ENCODE peak calls at places on chromosome 18, in eight cellular contexts. Z, W, F, I, Q, Y, L and U are unnamed samples.

GRCh38 chr18:34787931-34788532 is 77.9 kb downstream of the DTNA start:
- DNase-seq in L (no peak), Y (peak; percentile 32), I (no peak), W (peak; percentile 69), Z (peak; percentile 32), Q (no peak), F (no peak), U (peak; percentile 17)

GRCh38 chr18:36828157-36828629 is 609 bp downstream of the TPGS2 start:
- DNase-seq in F (no peak), I (no peak), Z (no peak), L (no peak), W (peak; percentile 55), Q (peak; percentile 7), Y (no peak), U (peak; percentile 46)

GRCh38 chr18:35933982-35934381 is 38.5 kb upstream of the RMP24 start:
- DNase-seq in Q (no peak), Y (no peak), I (no peak), Z (no peak), F (no peak), L (no peak), W (no peak), U (no peak)

GRCh38 chr18:30970201-30970816 is 72.2 kb downstream of the DSC3 start:
- DNase-seq in Q (no peak), Y (no peak), I (no peak), Z (no peak), W (peak; percentile 2), F (no peak), L (no peak), U (no peak)

GRCh38 chr18:45361148-45361851 is 254.0 kb upstream of the SLC14A2 start:
- DNase-seq in I (no peak), Y (no peak), F (no peak), L (no peak), W (no peak), Q (no peak), Z (no peak), U (no peak)

GRCh38 chr18:46761054-46761769 is 4.4 kb upstream of the ST8SIA5 start:
- DNase-seq in Y (no peak), Z (no peak), Q (no peak), L (no peak), F (no peak), I (no peak), W (no peak), U (no peak)

GRCh38 chr18:45670281-45670962 is 53.6 kb upstream of the SLC14A1 start:
- DNase-seq in Q (peak; percentile 22), Y (no peak), L (no peak), F (no peak), Z (no peak), I (no peak), W (peak; percentile 85), U (peak; percentile 80)

GRCh38 chr18:79506191-79507075 is 110.7 kb downstream of the NFATC1 start:
- DNase-seq in I (no peak), Q (no peak), Z (no peak), L (peak; percentile 69), W (no peak), F (no peak), Y (peak; percentile 61), U (no peak)

GRCh38 chr18:46402396-46402795 is 254.6 kb downstream of the LOXHD1 start:
- DNase-seq in F (no peak), Q (no peak), Y (no peak), Z (no peak), L (no peak), W (peak; percentile 49), I (no peak), U (no peak)

GRCh38 chr18:45050712-45051639 is 370.3 kb downstream of the SETBP1 start:
- DNase-seq in Z (no peak), L (no peak), Q (no peak), I (no peak), W (peak; percentile 96), Y (no peak), F (no peak), U (no peak)

GRCh38 chr18:9755603-9756002 is 47.5 kb downstream of the RAB31 start:
- DNase-seq in Y (no peak), L (no peak), Q (no peak), Z (no peak), I (no peak), F (no peak), W (no peak), U (no peak)

GRCh38 chr18:77765468-77765867 is 515.8 kb downstream of the GALR1 start:
- DNase-seq in L (no peak), F (no peak), Q (no peak), W (no peak), Y (no peak), Z (no peak), I (no peak), U (peak; percentile 27)

GRCh38 chr18:51153659-51154371 is 43.7 kb downstream of the MEX3C start:
- DNase-seq in W (no peak), Y (no peak), L (no peak), F (no peak), I (no peak), Z (no peak), Q (peak; percentile 49), U (no peak)

GRCh38 chr18:23302514-23302851 is 150.6 kb upstream of the RIOK3 start:
- DNase-seq in Q (no peak), L (no peak), Z (no peak), W (no peak), F (no peak), I (no peak), Y (no peak), U (no peak)

GRCh38 chr18:48782381-48782841 is 168.4 kb downstream of the SMAD7 start:
- DNase-seq in L (peak; percentile 69), Z (peak; percentile 55), Y (peak; percentile 77), Q (no peak), I (peak; percentile 69), W (no peak), F (peak; percentile 69), U (no peak)

GRCh38 chr18:69956037-69956436 is 8.4 kb upstream of the CD226 start:
- DNase-seq in Q (no peak), L (no peak), F (no peak), I (no peak), Z (no peak), W (no peak), Y (no peak), U (no peak)

GRCh38 chr18:33820517-33821368 is 242.7 kb downstream of the ASXL3 start:
- DNase-seq in I (no peak), Z (no peak), W (no peak), Q (no peak), L (no peak), Y (no peak), F (no peak), U (no peak)

GRCh38 chr18:45556217-45556616 is 59.1 kb upstream of the SLC14A2 start:
- DNase-seq in I (no peak), Y (no peak), Z (no peak), L (no peak), W (no peak), Q (no peak), F (no peak), U (no peak)

DNA sequence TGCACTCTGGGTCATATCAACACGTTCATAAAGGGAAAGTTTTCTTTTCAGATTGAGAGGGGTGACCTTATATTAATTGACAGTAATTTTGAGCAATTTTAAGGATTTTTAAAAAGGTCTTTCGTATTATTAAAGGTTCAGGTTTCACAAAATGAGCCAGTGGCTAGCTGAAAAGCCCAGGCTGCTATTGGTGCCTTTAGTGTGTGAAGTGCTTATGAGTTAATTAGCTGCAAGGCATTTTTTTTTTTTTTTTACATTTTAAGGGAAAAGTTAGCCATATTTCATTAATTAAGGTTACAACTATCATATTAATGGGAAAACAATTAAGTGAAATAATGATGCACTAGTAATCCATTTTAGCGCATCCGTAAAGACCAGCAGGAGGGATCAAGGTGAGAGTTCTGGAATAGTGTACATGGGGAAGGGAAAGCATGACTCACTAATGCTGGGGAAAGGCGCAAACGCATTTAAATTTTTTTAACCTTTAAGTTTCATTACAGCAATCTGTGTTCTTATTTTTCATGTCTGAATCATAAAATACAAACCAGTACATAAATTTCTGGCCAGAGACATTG is 200.0 kb downstream of the ZNF407 start:
- DNase-seq in W (no peak), L (no peak), Y (no peak), Q (no peak), F (no peak), I (no peak), Z (no peak), U (no peak)
- H3K4me3 ChIP-seq in W (no peak overlapping the region), L (peak overlapping the region; percentile 31), Y (no peak overlapping the region), Q (no peak overlapping the region), F (no peak overlapping the region), I (peak overlapping the region; percentile 15), Z (no peak overlapping the region), U (no peak overlapping the region)

GRCh38 chr18:5463836-5464235 is 80.0 kb downstream of the EPB41L3 start:
- DNase-seq in Q (no peak), F (no peak), W (no peak), Z (no peak), I (no peak), Y (no peak), L (no peak), U (no peak)
- H3K4me1 ChIP-seq in Q (no peaks in the 10 kb centered on the region), F (no peaks in the 10 kb centered on the region), W (peaks cover 6% of the 10 kb centered on the region), Z (no peaks in the 10 kb centered on the region), I (no peaks in the 10 kb centered on the region), Y (peaks cover 12% of the 10 kb centered on the region), L (peaks cover 4% of the 10 kb centered on the region), U (peaks cover 8% of the 10 kb centered on the region)

GRCh38 chr18:7234061-7234460 is 3.2 kb downstream of the LRRC30 start:
- DNase-seq in Y (peak; percentile 68), Z (peak; percentile 92), W (no peak), I (no peak), F (peak; percentile 50), L (peak; percentile 64), Q (no peak), U (no peak)
- H3K4me3 ChIP-seq in Y (no peak overlapping the region), Z (peak overlapping the region; percentile 56), W (no peak overlapping the region), I (no peak overlapping the region), F (no peak overlapping the region), L (no peak overlapping the region), Q (no peak overlapping the region), U (no peak overlapping the region)

DNA sequence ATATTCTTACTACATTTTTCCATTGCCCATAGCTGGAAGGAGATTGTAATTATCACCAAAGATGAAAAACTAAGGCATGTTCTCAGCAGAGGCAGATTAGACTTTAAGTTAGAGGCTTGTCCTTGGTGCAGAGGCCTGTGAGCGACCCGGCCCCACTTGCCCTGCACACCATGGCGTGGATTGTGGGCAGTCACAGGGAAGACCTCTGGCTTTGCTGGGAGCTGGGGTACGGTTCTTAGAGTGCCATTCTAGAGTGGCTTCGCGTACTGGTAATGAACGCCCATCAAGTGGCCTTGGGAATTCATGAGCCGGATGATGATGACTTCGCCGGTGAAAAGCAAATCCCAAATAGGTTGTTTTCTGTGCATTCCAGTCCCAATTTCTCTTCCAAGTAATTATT is 90.5 kb downstream of the LDLRAD4 start:
- DNase-seq in F (no peak), Z (no peak), Y (no peak), L (no peak), I (no peak), Q (no peak), W (no peak), U (no peak)
- H3K4me1 ChIP-seq in F (peaks cover 22% of the 10 kb centered on the region), Z (peaks cover 14% of the 10 kb centered on the region), Y (peaks cover 14% of the 10 kb centered on the region), L (peaks cover 25% of the 10 kb centered on the region), I (no peaks in the 10 kb centered on the region), Q (peaks cover 33% of the 10 kb centered on the region), W (no peaks in the 10 kb centered on the region), U (no peaks in the 10 kb centered on the region)

DNA sequence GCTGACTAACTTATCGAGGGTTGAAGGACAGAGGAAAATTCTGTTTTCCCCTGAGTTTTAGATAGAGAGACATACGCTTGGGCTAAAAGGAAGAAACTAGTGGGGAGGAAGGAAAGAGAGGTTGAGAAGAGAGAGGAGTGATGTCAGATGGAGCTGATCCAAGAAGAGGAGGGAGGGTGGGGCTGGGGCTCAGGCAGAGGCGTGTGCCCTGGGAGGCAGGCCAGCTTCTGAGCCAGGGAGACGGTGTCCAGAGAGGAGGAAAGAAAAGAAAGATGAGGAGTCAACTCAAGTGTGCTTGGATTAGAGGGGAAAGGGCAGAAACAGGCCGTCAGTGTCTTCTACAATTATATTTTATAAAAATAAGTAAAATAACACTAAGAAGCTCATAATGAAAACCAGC is 56.2 kb downstream of the EMILIN2 start:
- DNase-seq in F (peak; percentile 70), Z (peak; percentile 29), Y (peak; percentile 71), L (peak; percentile 74), I (no peak), W (peak; percentile 61), Q (no peak), U (peak; percentile 70)
- H3K4me3 ChIP-seq in F (no peak overlapping the region), Z (no peak overlapping the region), Y (no peak overlapping the region), L (no peak overlapping the region), I (no peak overlapping the region), W (no peak overlapping the region), Q (no peak overlapping the region), U (no peak overlapping the region)